ENCODE peak calls at places on chromosomes 5 and 9, in six cellular contexts. U is mesenchymal stem cell, O is H9, C is IMR-90, G is neuronal stem cell, Z is trophoblast cell. T is an unnamed sample. For H3K4me1, the result is how much of the 10 kb centered on the place peaks cover.

GRCh38 chr5:78287833-78288232 is 6.7 kb downstream of the AP3B1 start:
- DNase-seq in U (peak), O (no peak), C (peak), G (no peak), Z (peak), T (no peak)

GRCh38 chr5:34507948-34508347 is 148.2 kb upstream of the RAI14 start:
- DNase-seq in U (no peak), O (no peak), C (no peak), G (no peak), Z (no peak), T (no peak)

GRCh38 chr5:150573867-150574817 is 66.2 kb downstream of the NDST1 start:
- DNase-seq in U (no peak), O (no peak), C (no peak), G (no peak), Z (no peak), T (no peak)

GRCh38 chr9:89553451-89554020 is 51.3 kb upstream of the GADD45G start:
- DNase-seq in U (no peak), O (no peak), C (no peak), G (no peak), Z (no peak), T (no peak)

GRCh38 chr5:14447958-14448881 is 133.4 kb upstream of the OTULINL start:
- DNase-seq in U (peak), O (no peak), C (no peak), G (no peak), Z (no peak), T (no peak)

GRCh38 chr5:150658121-150658520 is 2.9 kb upstream of the MYOZ3 start:
- DNase-seq in U (no peak), O (no peak), C (no peak), G (no peak), Z (no peak), T (no peak)

GRCh38 chr9:30382271-30382670 is 2002.2 kb upstream of the ACO1 start:
- DNase-seq in U (no peak), O (no peak), C (no peak), G (no peak), Z (no peak), T (no peak)

GRCh38 chr5:120139039-120139438 is 325.1 kb upstream of the PRR16 start:
- DNase-seq in U (peak), O (no peak), C (peak), G (no peak), Z (peak), T (no peak)

GRCh38 chr5:172792693-172793570 is 21.9 kb upstream of the DUSP1 start:
- DNase-seq in U (no peak), O (no peak), C (no peak), G (no peak), Z (no peak), T (no peak)

GRCh38 chr9:105676351-105676923 is 14.2 kb downstream of the TAL2 start:
- DNase-seq in U (no peak), O (no peak), C (no peak), G (peak), Z (no peak), T (no peak)

GRCh38 chr5:125151150-125151932 is 404.9 kb upstream of the ZNF608 start:
- DNase-seq in U (no peak), O (no peak), C (no peak), G (no peak), Z (no peak), T (no peak)

GRCh38 chr5:106171708-106172107 is 1499.0 kb downstream of the EFNA5 start:
- DNase-seq in U (no peak), O (no peak), C (peak), G (no peak), Z (peak), T (no peak)

GRCh38 chr5:146137967-146138403 is 32.6 kb upstream of the PLAC8L1 start:
- DNase-seq in U (peak), O (no peak), C (peak), G (no peak), Z (peak), T (no peak)

GRCh38 chr9:12065050-12065449 is 628.1 kb upstream of the TYRP1 start:
- DNase-seq in U (no peak), O (no peak), C (no peak), G (no peak), Z (no peak), T (no peak)

GRCh38 chr9:98373622-98374021 is 118.2 kb upstream of the TBC1D2 start:
- DNase-seq in U (no peak), O (no peak), C (peak), G (no peak), Z (no peak), T (no peak)

GRCh38 chr5:6398570-6399230 is 20.4 kb upstream of the MED10 start:
- DNase-seq in U (no peak), O (no peak), C (no peak), G (no peak), Z (no peak), T (no peak)

GRCh38 chr5:43367909-43368648 is 44.1 kb downstream of the CCL28 start:
- DNase-seq in U (no peak), O (no peak), C (peak), G (no peak), Z (no peak), T (no peak)

GRCh38 chr5:167970002-167970401 is 321.4 kb upstream of the WWC1 start:
- DNase-seq in U (no peak), O (no peak), C (peak), G (no peak), Z (no peak), T (no peak)

GRCh38 chr5:74196233-74196632 is 444.3 kb downstream of the ENC1 start:
- DNase-seq in U (no peak), O (no peak), C (no peak), G (no peak), Z (no peak), T (no peak)

GRCh38 chr5:57348376-57348775 is 134.2 kb downstream of the ACTBL2 start:
- DNase-seq in U (no peak), O (no peak), C (no peak), G (no peak), Z (no peak), T (no peak)

GRCh38 chr9:121566401-121567141 is 66.9 kb upstream of the GGTA1 start:
- DNase-seq in U (peak), O (no peak), C (peak), G (no peak), Z (no peak), T (no peak)

GRCh38 chr9:73805853-73806458 is 654.3 kb downstream of the ANXA1 start:
- DNase-seq in U (peak), O (no peak), C (no peak), G (no peak), Z (no peak), T (no peak)

GRCh38 chr5:171310816-171311697 is 2.0 kb downstream of the TLX3 start:
- DNase-seq in U (peak), O (peak), C (peak), G (no peak), Z (no peak), T (no peak)

GRCh38 chr9:130934246-130934645 is 4.8 kb downstream of the FIBCD1 start:
- DNase-seq in U (no peak), O (no peak), C (no peak), G (no peak), Z (no peak), T (no peak)

GRCh38 chr9:21611896-21612295 is 129.8 kb upstream of the IFNE start:
- DNase-seq in U (no peak), O (no peak), C (no peak), G (no peak), Z (no peak), T (no peak)

GRCh38 chr9:95090871-95091573 is 226.5 kb downstream of the FANCC start:
- DNase-seq in U (no peak), O (no peak), C (no peak), G (no peak), Z (no peak), T (no peak)

GRCh38 chr9:95091971-95092320 is 225.6 kb downstream of the FANCC start:
- DNase-seq in U (peak), O (no peak), C (peak), G (no peak), Z (no peak), T (no peak)

GRCh38 chr9:95091574-95091970 is 225.9 kb downstream of the FANCC start:
- DNase-seq in U (peak), O (no peak), C (peak), G (no peak), Z (peak), T (no peak)

GRCh38 chr9:95094002-95094401 is 223.5 kb downstream of the FANCC start:
- DNase-seq in U (no peak), O (no peak), C (no peak), G (no peak), Z (no peak), T (no peak)

GRCh38 chr9:95092321-95093072 is 225.0 kb downstream of the FANCC start:
- DNase-seq in U (peak), O (no peak), C (peak), G (peak), Z (no peak), T (no peak)
- H3K4me1 ChIP-seq in U (half or more), O (under half), C (under half), G (under half), Z (half or more), T (under half)

DNA sequence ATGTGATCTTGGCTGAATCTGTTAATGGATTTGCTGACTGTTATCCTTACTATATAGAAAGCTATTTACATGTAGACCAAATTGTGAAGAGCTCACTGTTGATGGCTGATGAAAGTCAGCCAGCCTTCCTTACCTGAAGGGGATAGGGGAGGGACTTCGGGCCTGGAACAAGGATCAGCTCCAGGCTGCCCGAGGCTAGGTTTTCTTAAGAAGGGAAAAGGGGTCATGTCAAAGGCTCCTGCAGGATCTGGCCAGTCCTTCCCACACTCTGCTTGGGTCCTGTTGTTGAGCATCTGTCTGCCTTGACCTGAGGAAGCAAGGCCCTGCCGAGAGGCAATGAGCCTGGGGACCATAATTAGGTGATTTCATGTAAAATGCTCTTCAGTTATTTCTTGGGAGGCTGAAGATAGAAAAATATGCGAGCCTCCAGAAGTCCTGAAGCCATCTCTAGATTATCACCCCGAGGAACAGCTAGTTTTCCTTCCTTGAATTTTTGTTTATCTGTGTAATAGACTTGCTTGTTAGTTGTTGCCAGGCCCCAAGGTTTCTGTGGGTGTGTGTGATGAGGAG is 261.4 kb downstream of the PDZD2 start:
- DNase-seq in U (no peak), O (no peak), C (no peak), G (no peak), Z (peak), T (no peak)
- H3K14ac ChIP-seq in U (no peak), O (no peak), C (no peak), G (no peak), Z (no peak), T (no peak)

GRCh38 chr5:132490484-132491367 is at the start of gene IRF1:
- DNase-seq in U (peak), O (peak), C (peak), G (peak), Z (peak), T (peak)
- H3K4me1 ChIP-seq in U (under half), O (under half), C (under half), G (under half), Z (under half), T (under half)

DNA sequence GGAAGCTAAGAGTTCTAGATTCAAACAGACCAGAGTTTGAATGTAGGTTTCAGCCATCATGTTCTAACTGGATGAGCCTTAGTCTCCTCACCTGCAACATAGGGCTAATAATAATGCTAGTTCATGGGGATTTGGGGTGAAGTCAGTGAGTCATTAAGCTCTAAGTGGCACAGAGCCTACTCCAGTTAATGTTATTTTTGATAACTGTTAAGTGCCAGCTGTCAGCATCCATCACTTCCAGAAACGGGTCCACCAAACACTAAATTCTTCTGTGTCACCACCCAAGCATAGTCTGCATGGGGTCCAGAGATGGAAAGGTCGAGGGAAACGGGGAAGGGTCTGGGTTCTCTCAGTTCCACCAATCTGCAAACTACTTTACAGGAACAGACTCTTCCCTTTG is 1.8 kb upstream of the TSC1 start:
- DNase-seq in U (peak), O (no peak), C (no peak), G (no peak), Z (no peak), T (no peak)
- H3K14ac ChIP-seq in U (no peak), O (no peak), C (peak), G (no peak), Z (no peak), T (no peak)

GRCh38 chr5:72188176-72188575 is 80.9 kb downstream of the MAP1B start:
- DNase-seq in U (no peak), O (no peak), C (no peak), G (no peak), Z (no peak), T (no peak)
- H3K4me1 ChIP-seq in U (under half), O (under half), C (under half), G (under half), Z (under half), T (under half)

GRCh38 chr5:135276151-135276550 is 122.9 kb downstream of the MACROH2A1 start:
- DNase-seq in U (no peak), O (no peak), C (no peak), G (no peak), Z (no peak), T (no peak)
- H3K14ac ChIP-seq in U (no peak), O (no peak), C (peak), G (no peak), Z (no peak), T (no peak)

T was measured in H1.